ENCODE peak calls at places on chromosome 1, in seven cellular contexts. F is CD4-positive, alpha-beta memory T cell; N is fibroblast of pulmonary artery; L is left colon; H is NCI-H2029 treated with DMSO at 0.1 percent for 48 hours; T is CD8-positive, alpha-beta memory T cell; B is stimulated activated CD8-positive, alpha-beta memory T cell treated with anti-CD3 and anti-CD28 coated beads, Interleukin-15, amount 100 ng/mL, for 24 hours. D is an unnamed sample.

GRCh38 chr1:221180694-221181368 is 301.6 kb downstream of the HLX start:
- DNase-seq in F (no peak), N (peak), L (no peak), H (no peak), T (no peak), B (no peak), D (no peak)

GRCh38 chr1:33273961-33274371 is 17.7 kb downstream of the ZNF362 start:
- DNase-seq in F (no peak), N (no peak), L (no peak), H (no peak), T (no peak), B (no peak), D (no peak)

GRCh38 chr1:2236695-2237677 is 8.9 kb downstream of the SKI start:
- DNase-seq in F (peak), N (no peak), L (no peak), H (no peak), T (peak), B (no peak), D (no peak)

GRCh38 chr1:172352435-172352834 is 68.0 kb upstream of the C1orf105 start:
- DNase-seq in F (no peak), N (no peak), L (no peak), H (no peak), T (no peak), B (no peak), D (peak)

GRCh38 chr1:40413527-40414252 is 36.6 kb upstream of the ZFP69B start:
- DNase-seq in F (no peak), N (no peak), L (no peak), H (no peak), T (no peak), B (no peak), D (no peak)

GRCh38 chr1:1361982-1362423 is 3.6 kb upstream of the MXRA8 start:
- DNase-seq in F (no peak), N (peak), L (no peak), H (no peak), T (no peak), B (no peak), D (peak)

GRCh38 chr1:18531503-18531845 is 50.7 kb downstream of the KLHDC7A start:
- DNase-seq in F (no peak), N (no peak), L (no peak), H (peak), T (no peak), B (no peak), D (no peak)

GRCh38 chr1:223337174-223337869 is 26.7 kb downstream of the SUSD4 start:
- DNase-seq in F (no peak), N (no peak), L (no peak), H (no peak), T (no peak), B (no peak), D (no peak)

GRCh38 chr1:223771469-223771813 is 59.1 kb downstream of the CAPN2 start:
- DNase-seq in F (no peak), N (no peak), L (no peak), H (no peak), T (no peak), B (no peak), D (no peak)

GRCh38 chr1:243254233-243254926 is 701 bp downstream of the CEP170 start:
- DNase-seq in F (peak), N (peak), L (peak), H (peak), T (peak), B (no peak), D (peak)

GRCh38 chr1:966135-966602 is at the start of gene PLEKHN1:
- DNase-seq in F (peak), N (no peak), L (peak), H (no peak), T (no peak), B (no peak), D (peak)

GRCh38 chr1:111571987-111572386 is 47.6 kb upstream of the RAP1A start:
- DNase-seq in F (no peak), N (peak), L (no peak), H (no peak), T (no peak), B (no peak), D (peak)

GRCh38 chr1:47854552-47855144 is 142.5 kb downstream of the TRABD2B start:
- DNase-seq in F (no peak), N (no peak), L (no peak), H (no peak), T (no peak), B (no peak), D (no peak)

GRCh38 chr1:99438656-99439055 is 174.4 kb downstream of the PLPPR4 start:
- DNase-seq in F (no peak), N (no peak), L (no peak), H (no peak), T (no peak), B (no peak), D (no peak)

GRCh38 chr1:81435175-81435574 is 365.6 kb upstream of the ADGRL2 start:
- DNase-seq in F (no peak), N (peak), L (no peak), H (no peak), T (no peak), B (no peak), D (no peak)

GRCh38 chr1:112762541-112763141 is 47.5 kb upstream of the PPM1J start:
- DNase-seq in F (no peak), N (peak), L (no peak), H (no peak), T (no peak), B (no peak), D (no peak)

GRCh38 chr1:9291914-9292360 is 757 bp upstream of the SPSB1 start:
- DNase-seq in F (no peak), N (peak), L (peak), H (no peak), T (no peak), B (no peak), D (peak)

GRCh38 chr1:227299238-227299637 is 19.1 kb downstream of the CDC42BPA start:
- DNase-seq in F (no peak), N (peak), L (no peak), H (no peak), T (no peak), B (no peak), D (no peak)

GRCh38 chr1:208179303-208179702 is 64.9 kb downstream of the PLXNA2 start:
- DNase-seq in F (no peak), N (no peak), L (peak), H (no peak), T (no peak), B (no peak), D (peak)

GRCh38 chr1:42833981-42834380 is 12.4 kb upstream of the ZNF691 start:
- DNase-seq in F (no peak), N (no peak), L (no peak), H (no peak), T (no peak), B (no peak), D (no peak)

GRCh38 chr1:45001011-45001481 is 10.1 kb downstream of the HECTD3 start:
- DNase-seq in F (no peak), N (no peak), L (no peak), H (no peak), T (no peak), B (no peak), D (no peak)

GRCh38 chr1:113975211-113975895 is 3.9 kb upstream of the OLFML3 start:
- DNase-seq in F (no peak), N (peak), L (no peak), H (no peak), T (no peak), B (no peak), D (no peak)